ENCODE peak calls at places on chromosomes 13 and 19, in ten cellular contexts. One of them, this sample, is unnamed.

GRCh38 chr13:114339779-114340534 is 25.7 kb downstream of the CHAMP1 start:
- DNase-seq in GM12865: peak
- DNase-seq in C1 segment of cervical spinal cord: no peak
- DNase-seq in NCI-H2029 treated with DMSO at 0.1 percent for 48 hours: no peak
- DNase-seq in activated CD4-positive, alpha-beta memory T cell treated with anti-CD3 and anti-CD28 coated beads, Interleukin-2, amount 10 ng/mL, durations not matched to agents 7 days and 5 days: peak
- DNase-seq in nephron progenitor cell: no peak
- DNase-seq in frontal cortex: no peak
- DNase-seq in left colon: peak
- DNase-seq in SHP77 treated with DMSO at 0.1 percent for 48 hours: peak
- DNase-seq in NCI-H774: peak
- DNase-seq in this sample: peak

GRCh38 chr13:68428292-68428691 is 1198.2 kb upstream of the PCDH9 start:
- DNase-seq in GM12865: no peak
- DNase-seq in C1 segment of cervical spinal cord: no peak
- DNase-seq in NCI-H2029 treated with DMSO at 0.1 percent for 48 hours: no peak
- DNase-seq in activated CD4-positive, alpha-beta memory T cell treated with anti-CD3 and anti-CD28 coated beads, Interleukin-2, amount 10 ng/mL, durations not matched to agents 7 days and 5 days: no peak
- DNase-seq in nephron progenitor cell: no peak
- DNase-seq in frontal cortex: no peak
- DNase-seq in left colon: no peak
- DNase-seq in SHP77 treated with DMSO at 0.1 percent for 48 hours: no peak
- DNase-seq in NCI-H774: no peak
- DNase-seq in this sample: no peak

GRCh38 chr19:2663920-2664571 is 38.4 kb downstream of the GNG7 start:
- DNase-seq in GM12865: peak
- DNase-seq in C1 segment of cervical spinal cord: no peak
- DNase-seq in NCI-H2029 treated with DMSO at 0.1 percent for 48 hours: no peak
- DNase-seq in activated CD4-positive, alpha-beta memory T cell treated with anti-CD3 and anti-CD28 coated beads, Interleukin-2, amount 10 ng/mL, durations not matched to agents 7 days and 5 days: no peak
- DNase-seq in nephron progenitor cell: no peak
- DNase-seq in frontal cortex: no peak
- DNase-seq in left colon: peak
- DNase-seq in SHP77 treated with DMSO at 0.1 percent for 48 hours: no peak
- DNase-seq in NCI-H774: no peak
- DNase-seq in this sample: no peak

GRCh38 chr13:80084086-80084676 is 256.7 kb downstream of the SPRY2 start:
- DNase-seq in GM12865: no peak
- DNase-seq in C1 segment of cervical spinal cord: peak
- DNase-seq in NCI-H2029 treated with DMSO at 0.1 percent for 48 hours: peak
- DNase-seq in activated CD4-positive, alpha-beta memory T cell treated with anti-CD3 and anti-CD28 coated beads, Interleukin-2, amount 10 ng/mL, durations not matched to agents 7 days and 5 days: no peak
- DNase-seq in nephron progenitor cell: no peak
- DNase-seq in frontal cortex: no peak
- DNase-seq in left colon: no peak
- DNase-seq in SHP77 treated with DMSO at 0.1 percent for 48 hours: peak
- DNase-seq in NCI-H774: peak
- DNase-seq in this sample: peak

GRCh38 chr13:29459818-29460335 is 135.6 kb downstream of the SLC7A1 start:
- DNase-seq in GM12865: no peak
- DNase-seq in C1 segment of cervical spinal cord: no peak
- DNase-seq in NCI-H2029 treated with DMSO at 0.1 percent for 48 hours: no peak
- DNase-seq in activated CD4-positive, alpha-beta memory T cell treated with anti-CD3 and anti-CD28 coated beads, Interleukin-2, amount 10 ng/mL, durations not matched to agents 7 days and 5 days: no peak
- DNase-seq in nephron progenitor cell: no peak
- DNase-seq in frontal cortex: no peak
- DNase-seq in left colon: no peak
- DNase-seq in SHP77 treated with DMSO at 0.1 percent for 48 hours: no peak
- DNase-seq in NCI-H774: no peak
- DNase-seq in this sample: no peak

GRCh38 chr19:30780456-30780855 is 408.3 kb downstream of the ZNF536 start:
- DNase-seq in GM12865: no peak
- DNase-seq in C1 segment of cervical spinal cord: no peak
- DNase-seq in NCI-H2029 treated with DMSO at 0.1 percent for 48 hours: no peak
- DNase-seq in activated CD4-positive, alpha-beta memory T cell treated with anti-CD3 and anti-CD28 coated beads, Interleukin-2, amount 10 ng/mL, durations not matched to agents 7 days and 5 days: no peak
- DNase-seq in nephron progenitor cell: no peak
- DNase-seq in frontal cortex: no peak
- DNase-seq in left colon: no peak
- DNase-seq in SHP77 treated with DMSO at 0.1 percent for 48 hours: no peak
- DNase-seq in NCI-H774: no peak
- DNase-seq in this sample: no peak

GRCh38 chr19:38310986-38311385 is 4.8 kb downstream of the YIF1B start:
- DNase-seq in GM12865: no peak
- DNase-seq in C1 segment of cervical spinal cord: no peak
- DNase-seq in NCI-H2029 treated with DMSO at 0.1 percent for 48 hours: no peak
- DNase-seq in activated CD4-positive, alpha-beta memory T cell treated with anti-CD3 and anti-CD28 coated beads, Interleukin-2, amount 10 ng/mL, durations not matched to agents 7 days and 5 days: no peak
- DNase-seq in nephron progenitor cell: no peak
- DNase-seq in frontal cortex: no peak
- DNase-seq in left colon: no peak
- DNase-seq in SHP77 treated with DMSO at 0.1 percent for 48 hours: no peak
- DNase-seq in NCI-H774: no peak
- DNase-seq in this sample: no peak

GRCh38 chr13:77896977-77897376 is 21.7 kb downstream of the EDNRB start:
- DNase-seq in GM12865: no peak
- DNase-seq in C1 segment of cervical spinal cord: no peak
- DNase-seq in NCI-H2029 treated with DMSO at 0.1 percent for 48 hours: no peak
- DNase-seq in activated CD4-positive, alpha-beta memory T cell treated with anti-CD3 and anti-CD28 coated beads, Interleukin-2, amount 10 ng/mL, durations not matched to agents 7 days and 5 days: no peak
- DNase-seq in nephron progenitor cell: no peak
- DNase-seq in frontal cortex: no peak
- DNase-seq in left colon: no peak
- DNase-seq in SHP77 treated with DMSO at 0.1 percent for 48 hours: peak
- DNase-seq in NCI-H774: no peak
- DNase-seq in this sample: no peak

GRCh38 chr19:9799162-9799561 is 19.7 kb downstream of the FBXL12 start:
- DNase-seq in GM12865: no peak
- DNase-seq in C1 segment of cervical spinal cord: no peak
- DNase-seq in NCI-H2029 treated with DMSO at 0.1 percent for 48 hours: no peak
- DNase-seq in activated CD4-positive, alpha-beta memory T cell treated with anti-CD3 and anti-CD28 coated beads, Interleukin-2, amount 10 ng/mL, durations not matched to agents 7 days and 5 days: no peak
- DNase-seq in nephron progenitor cell: no peak
- DNase-seq in frontal cortex: no peak
- DNase-seq in left colon: no peak
- DNase-seq in SHP77 treated with DMSO at 0.1 percent for 48 hours: no peak
- DNase-seq in NCI-H774: no peak
- DNase-seq in this sample: no peak

GRCh38 chr19:3096267-3096901 is 2.2 kb downstream of the GNA11 start:
- DNase-seq in GM12865: no peak
- DNase-seq in C1 segment of cervical spinal cord: peak
- DNase-seq in NCI-H2029 treated with DMSO at 0.1 percent for 48 hours: no peak
- DNase-seq in activated CD4-positive, alpha-beta memory T cell treated with anti-CD3 and anti-CD28 coated beads, Interleukin-2, amount 10 ng/mL, durations not matched to agents 7 days and 5 days: no peak
- DNase-seq in nephron progenitor cell: no peak
- DNase-seq in frontal cortex: no peak
- DNase-seq in left colon: peak
- DNase-seq in SHP77 treated with DMSO at 0.1 percent for 48 hours: no peak
- DNase-seq in NCI-H774: no peak
- DNase-seq in this sample: no peak

GRCh38 chr19:52923782-52924593 is 760 bp upstream of the ZNF888 start:
- DNase-seq in GM12865: no peak
- DNase-seq in C1 segment of cervical spinal cord: peak
- DNase-seq in NCI-H2029 treated with DMSO at 0.1 percent for 48 hours: no peak
- DNase-seq in activated CD4-positive, alpha-beta memory T cell treated with anti-CD3 and anti-CD28 coated beads, Interleukin-2, amount 10 ng/mL, durations not matched to agents 7 days and 5 days: no peak
- DNase-seq in nephron progenitor cell: no peak
- DNase-seq in frontal cortex: no peak
- DNase-seq in left colon: peak
- DNase-seq in SHP77 treated with DMSO at 0.1 percent for 48 hours: peak
- DNase-seq in NCI-H774: no peak
- DNase-seq in this sample: no peak

GRCh38 chr13:44312898-44313551 is 60.6 kb upstream of the SERP2 start:
- DNase-seq in GM12865: no peak
- DNase-seq in C1 segment of cervical spinal cord: no peak
- DNase-seq in NCI-H2029 treated with DMSO at 0.1 percent for 48 hours: no peak
- DNase-seq in activated CD4-positive, alpha-beta memory T cell treated with anti-CD3 and anti-CD28 coated beads, Interleukin-2, amount 10 ng/mL, durations not matched to agents 7 days and 5 days: no peak
- DNase-seq in nephron progenitor cell: no peak
- DNase-seq in frontal cortex: no peak
- DNase-seq in left colon: no peak
- DNase-seq in SHP77 treated with DMSO at 0.1 percent for 48 hours: no peak
- DNase-seq in NCI-H774: peak
- DNase-seq in this sample: no peak

GRCh38 chr13:20980899-20981298 is 78.4 kb upstream of the XPO4 start:
- DNase-seq in GM12865: no peak
- DNase-seq in C1 segment of cervical spinal cord: no peak
- DNase-seq in NCI-H2029 treated with DMSO at 0.1 percent for 48 hours: no peak
- DNase-seq in activated CD4-positive, alpha-beta memory T cell treated with anti-CD3 and anti-CD28 coated beads, Interleukin-2, amount 10 ng/mL, durations not matched to agents 7 days and 5 days: no peak
- DNase-seq in nephron progenitor cell: no peak
- DNase-seq in frontal cortex: no peak
- DNase-seq in left colon: no peak
- DNase-seq in SHP77 treated with DMSO at 0.1 percent for 48 hours: no peak
- DNase-seq in NCI-H774: no peak
- DNase-seq in this sample: no peak

GRCh38 chr19:49437231-49437630 is 4.1 kb downstream of the SLC17A7 start:
- DNase-seq in GM12865: no peak
- DNase-seq in C1 segment of cervical spinal cord: peak
- DNase-seq in NCI-H2029 treated with DMSO at 0.1 percent for 48 hours: no peak
- DNase-seq in activated CD4-positive, alpha-beta memory T cell treated with anti-CD3 and anti-CD28 coated beads, Interleukin-2, amount 10 ng/mL, durations not matched to agents 7 days and 5 days: no peak
- DNase-seq in nephron progenitor cell: no peak
- DNase-seq in frontal cortex: no peak
- DNase-seq in left colon: no peak
- DNase-seq in SHP77 treated with DMSO at 0.1 percent for 48 hours: no peak
- DNase-seq in NCI-H774: no peak
- DNase-seq in this sample: no peak

GRCh38 chr13:100608906-100609305 is 20.3 kb upstream of the GGACT start:
- DNase-seq in GM12865: peak
- DNase-seq in C1 segment of cervical spinal cord: no peak
- DNase-seq in NCI-H2029 treated with DMSO at 0.1 percent for 48 hours: no peak
- DNase-seq in activated CD4-positive, alpha-beta memory T cell treated with anti-CD3 and anti-CD28 coated beads, Interleukin-2, amount 10 ng/mL, durations not matched to agents 7 days and 5 days: peak
- DNase-seq in nephron progenitor cell: no peak
- DNase-seq in frontal cortex: no peak
- DNase-seq in left colon: peak
- DNase-seq in SHP77 treated with DMSO at 0.1 percent for 48 hours: no peak
- DNase-seq in NCI-H774: no peak
- DNase-seq in this sample: no peak

GRCh38 chr19:45505151-45505995 is 1.9 kb upstream of the VASP start:
- DNase-seq in GM12865: no peak
- DNase-seq in C1 segment of cervical spinal cord: no peak
- DNase-seq in NCI-H2029 treated with DMSO at 0.1 percent for 48 hours: no peak
- DNase-seq in activated CD4-positive, alpha-beta memory T cell treated with anti-CD3 and anti-CD28 coated beads, Interleukin-2, amount 10 ng/mL, durations not matched to agents 7 days and 5 days: no peak
- DNase-seq in nephron progenitor cell: no peak
- DNase-seq in frontal cortex: no peak
- DNase-seq in left colon: no peak
- DNase-seq in SHP77 treated with DMSO at 0.1 percent for 48 hours: no peak
- DNase-seq in NCI-H774: no peak
- DNase-seq in this sample: no peak

GRCh38 chr19:2047449-2048103 is 3.5 kb downstream of the MKNK2 start:
- DNase-seq in GM12865: peak
- DNase-seq in C1 segment of cervical spinal cord: no peak
- DNase-seq in NCI-H2029 treated with DMSO at 0.1 percent for 48 hours: no peak
- DNase-seq in activated CD4-positive, alpha-beta memory T cell treated with anti-CD3 and anti-CD28 coated beads, Interleukin-2, amount 10 ng/mL, durations not matched to agents 7 days and 5 days: no peak
- DNase-seq in nephron progenitor cell: no peak
- DNase-seq in frontal cortex: no peak
- DNase-seq in left colon: peak
- DNase-seq in SHP77 treated with DMSO at 0.1 percent for 48 hours: no peak
- DNase-seq in NCI-H774: no peak
- DNase-seq in this sample: no peak

GRCh38 chr13:26075498-26075897 is 23.7 kb upstream of the SHISA2 start:
- DNase-seq in GM12865: no peak
- DNase-seq in C1 segment of cervical spinal cord: no peak
- DNase-seq in NCI-H2029 treated with DMSO at 0.1 percent for 48 hours: no peak
- DNase-seq in activated CD4-positive, alpha-beta memory T cell treated with anti-CD3 and anti-CD28 coated beads, Interleukin-2, amount 10 ng/mL, durations not matched to agents 7 days and 5 days: no peak
- DNase-seq in nephron progenitor cell: no peak
- DNase-seq in frontal cortex: no peak
- DNase-seq in left colon: no peak
- DNase-seq in SHP77 treated with DMSO at 0.1 percent for 48 hours: no peak
- DNase-seq in NCI-H774: no peak
- DNase-seq in this sample: no peak

GRCh38 chr13:91211548-91211947 is 135.9 kb upstream of the MIR17HG start:
- DNase-seq in GM12865: no peak
- DNase-seq in C1 segment of cervical spinal cord: no peak
- DNase-seq in NCI-H2029 treated with DMSO at 0.1 percent for 48 hours: no peak
- DNase-seq in activated CD4-positive, alpha-beta memory T cell treated with anti-CD3 and anti-CD28 coated beads, Interleukin-2, amount 10 ng/mL, durations not matched to agents 7 days and 5 days: no peak
- DNase-seq in nephron progenitor cell: no peak
- DNase-seq in frontal cortex: no peak
- DNase-seq in left colon: no peak
- DNase-seq in SHP77 treated with DMSO at 0.1 percent for 48 hours: no peak
- DNase-seq in NCI-H774: no peak
- DNase-seq in this sample: no peak

GRCh38 chr13:50969691-50970090 is 60.1 kb downstream of the RNASEH2B start:
- DNase-seq in GM12865: no peak
- DNase-seq in C1 segment of cervical spinal cord: peak
- DNase-seq in NCI-H2029 treated with DMSO at 0.1 percent for 48 hours: no peak
- DNase-seq in activated CD4-positive, alpha-beta memory T cell treated with anti-CD3 and anti-CD28 coated beads, Interleukin-2, amount 10 ng/mL, durations not matched to agents 7 days and 5 days: no peak
- DNase-seq in nephron progenitor cell: peak
- DNase-seq in frontal cortex: no peak
- DNase-seq in left colon: peak
- DNase-seq in SHP77 treated with DMSO at 0.1 percent for 48 hours: no peak
- DNase-seq in NCI-H774: no peak
- DNase-seq in this sample: no peak

GRCh38 chr13:32984857-32985626 is 31.2 kb upstream of the KL start:
- DNase-seq in GM12865: peak
- DNase-seq in C1 segment of cervical spinal cord: no peak
- DNase-seq in NCI-H2029 treated with DMSO at 0.1 percent for 48 hours: peak
- DNase-seq in activated CD4-positive, alpha-beta memory T cell treated with anti-CD3 and anti-CD28 coated beads, Interleukin-2, amount 10 ng/mL, durations not matched to agents 7 days and 5 days: no peak
- DNase-seq in nephron progenitor cell: no peak
- DNase-seq in frontal cortex: no peak
- DNase-seq in left colon: peak
- DNase-seq in SHP77 treated with DMSO at 0.1 percent for 48 hours: peak
- DNase-seq in NCI-H774: peak
- DNase-seq in this sample: no peak

GRCh38 chr13:101346942-101347728 is 69.2 kb downstream of the NALCN start:
- DNase-seq in GM12865: no peak
- DNase-seq in C1 segment of cervical spinal cord: no peak
- DNase-seq in NCI-H2029 treated with DMSO at 0.1 percent for 48 hours: no peak
- DNase-seq in activated CD4-positive, alpha-beta memory T cell treated with anti-CD3 and anti-CD28 coated beads, Interleukin-2, amount 10 ng/mL, durations not matched to agents 7 days and 5 days: no peak
- DNase-seq in nephron progenitor cell: no peak
- DNase-seq in frontal cortex: no peak
- DNase-seq in left colon: no peak
- DNase-seq in SHP77 treated with DMSO at 0.1 percent for 48 hours: no peak
- DNase-seq in NCI-H774: no peak
- DNase-seq in this sample: no peak